ENCODE peak calls at places on chromosomes 6 and 20, in four cellular contexts. One of them, this sample, is unnamed.
A peak's percentile ranks its signal among the peaks of the same experiment; 100 is the strongest.

GRCh38 chr6:33299237-33299944 is 649 bp upstream of the RGL2 start:
- DNase-seq in GM12878: peak; percentile 69
- DNase-seq in K562: peak; percentile 90
- DNase-seq in HepG2: peak; percentile 88
- DNase-seq in this sample: no peak

GRCh38 chr6:52389626-52390360 is 27.8 kb downstream of the PAQR8 start:
- DNase-seq in HepG2: peak; percentile 94
- DNase-seq in GM12878: peak; percentile 87
- DNase-seq in K562: peak; percentile 61
- DNase-seq in this sample: no peak

GRCh38 chr6:18262812-18263560 is 1.3 kb downstream of the DEK start:
- DNase-seq in K562: no peak
- DNase-seq in HepG2: peak; percentile 31
- DNase-seq in GM12878: peak; percentile 78
- DNase-seq in this sample: no peak

GRCh38 chr20:56945057-56945456 is 316.0 kb downstream of the TFAP2C start:
- DNase-seq in K562: no peak
- DNase-seq in HepG2: no peak
- DNase-seq in GM12878: no peak
- DNase-seq in this sample: no peak

GRCh38 chr6:143966291-143966690 is 41.8 kb downstream of the PLAGL1 start:
- DNase-seq in HepG2: no peak
- DNase-seq in K562: no peak
- DNase-seq in GM12878: no peak
- DNase-seq in this sample: no peak

GRCh38 chr6:53335224-53335994 is 13.3 kb downstream of the ELOVL5 start:
- DNase-seq in HepG2: no peak
- DNase-seq in GM12878: peak; percentile 88
- DNase-seq in K562: no peak
- DNase-seq in this sample: no peak

GRCh38 chr6:109349419-109349987 is 32.8 kb downstream of the CD164 start:
- DNase-seq in GM12878: no peak
- DNase-seq in K562: no peak
- DNase-seq in HepG2: peak; percentile 23
- DNase-seq in this sample: no peak

GRCh38 chr6:36897629-36898028 is 11.9 kb downstream of the C6orf89 start:
- DNase-seq in GM12878: no peak
- DNase-seq in K562: peak; percentile 39
- DNase-seq in HepG2: peak; percentile 23
- DNase-seq in this sample: no peak

GRCh38 chr20:37222086-37222485 is 39.5 kb downstream of the GHRH start:
- DNase-seq in K562: no peak
- DNase-seq in GM12878: no peak
- DNase-seq in HepG2: no peak
- DNase-seq in this sample: no peak

GRCh38 chr6:105798057-105798456 is 288.1 kb upstream of the PRDM1 start:
- DNase-seq in HepG2: no peak
- DNase-seq in GM12878: no peak
- DNase-seq in K562: no peak
- DNase-seq in this sample: no peak

GRCh38 chr20:62524486-62524885 is 48.7 kb upstream of the GATA5 start:
- DNase-seq in GM12878: no peak
- DNase-seq in HepG2: no peak
- DNase-seq in K562: no peak
- DNase-seq in this sample: no peak

GRCh38 chr6:165218816-165219215 is 90.6 kb downstream of the C6orf118 start:
- DNase-seq in K562: no peak
- DNase-seq in GM12878: no peak
- DNase-seq in HepG2: no peak
- DNase-seq in this sample: no peak
- TF ChIP-seq RAD21 in K562: no peak
- TF ChIP-seq RAD21 in GM12878: no peak
- TF ChIP-seq RAD21 in HepG2: no peak
- TF ChIP-seq RAD21 in this sample: no peak

GRCh38 chr20:25707695-25708094 is 11.0 kb upstream of the ZNF337 start:
- DNase-seq in GM12878: no peak
- DNase-seq in K562: no peak
- DNase-seq in HepG2: no peak
- DNase-seq in this sample: no peak

GRCh38 chr20:25705830-25706351 is 9.2 kb upstream of the ZNF337 start:
- DNase-seq in GM12878: no peak
- DNase-seq in K562: no peak
- DNase-seq in HepG2: no peak
- DNase-seq in this sample: no peak

GRCh38 chr20:25706793-25707192 is 10.1 kb upstream of the ZNF337 start:
- DNase-seq in GM12878: no peak
- DNase-seq in HepG2: no peak
- DNase-seq in K562: no peak
- DNase-seq in this sample: no peak
- TF ChIP-seq SRF in GM12878: no peak
- TF ChIP-seq SRF in HepG2: no peak
- TF ChIP-seq SRF in K562: no peak
- TF ChIP-seq SRF in this sample: no peak

GRCh38 chr6:138971601-138972000 is 16.5 kb downstream of the REPS1 start:
- DNase-seq in K562: no peak
- DNase-seq in HepG2: no peak
- DNase-seq in GM12878: no peak
- DNase-seq in this sample: no peak
- TF ChIP-seq RAD21 in K562: no peak
- TF ChIP-seq RAD21 in HepG2: no peak
- TF ChIP-seq RAD21 in GM12878: no peak
- TF ChIP-seq RAD21 in this sample: no peak

GRCh38 chr6:167493961-167494697 is 169.2 kb downstream of the TTLL2 start:
- DNase-seq in HepG2: no peak
- DNase-seq in GM12878: no peak
- DNase-seq in K562: no peak
- DNase-seq in this sample: no peak
- TF ChIP-seq SRF in HepG2: no peak
- TF ChIP-seq SRF in GM12878: no peak
- TF ChIP-seq SRF in K562: no peak
- TF ChIP-seq SRF in this sample: no peak

GRCh38 chr6:2765166-2765895 is at the start of gene WRNIP1:
- DNase-seq in K562: peak; percentile 87
- DNase-seq in GM12878: peak; percentile 88
- DNase-seq in HepG2: peak; percentile 99
- DNase-seq in this sample: peak; percentile 95

GRCh38 chr6:2763345-2763841 is 1.8 kb upstream of the WRNIP1 start:
- DNase-seq in HepG2: no peak
- DNase-seq in GM12878: no peak
- DNase-seq in K562: no peak
- DNase-seq in this sample: no peak

GRCh38 chr6:2765896-2766766 is 938 bp downstream of the WRNIP1 start:
- DNase-seq in HepG2: no peak
- DNase-seq in K562: peak; percentile 86
- DNase-seq in GM12878: no peak
- DNase-seq in this sample: no peak

GRCh38 chr6:2763876-2764540 is 1.2 kb upstream of the WRNIP1 start:
- DNase-seq in K562: no peak
- DNase-seq in GM12878: no peak
- DNase-seq in HepG2: no peak
- DNase-seq in this sample: no peak

GRCh38 chr6:2764610-2765165 is 505 bp upstream of the WRNIP1 start:
- DNase-seq in HepG2: peak; percentile 50
- DNase-seq in K562: peak; percentile 97
- DNase-seq in GM12878: no peak
- DNase-seq in this sample: no peak
- TF ChIP-seq RAD21 in HepG2: no peak
- TF ChIP-seq RAD21 in K562: no peak
- TF ChIP-seq RAD21 in GM12878: no peak
- TF ChIP-seq RAD21 in this sample: no peak

GRCh38 chr6:145031001-145031400 is 704.3 kb downstream of the EPM2A start:
- DNase-seq in K562: no peak
- DNase-seq in GM12878: no peak
- DNase-seq in HepG2: no peak
- DNase-seq in this sample: no peak
- TF ChIP-seq SRF in K562: no peak
- TF ChIP-seq SRF in GM12878: no peak
- TF ChIP-seq SRF in HepG2: no peak
- TF ChIP-seq SRF in this sample: no peak